ENCODE peak calls at places on chromosome 14, in five cellular contexts. P is CD8-positive, alpha-beta memory T cell; O is IMR-90; V is naive thymus-derived CD4-positive, alpha-beta T cell; W is neural progenitor cell. I is an unnamed sample.

GRCh38 chr14:24426912-24427536 is 2.4 kb downstream of the CBLN3 start:
- DNase-seq in P (no peak), O (no peak), V (no peak), W (no peak), I (no peak)

GRCh38 chr14:67881225-67881624 is 61.6 kb downstream of the RAD51B start:
- DNase-seq in P (no peak), O (no peak), V (no peak), W (no peak), I (no peak)

GRCh38 chr14:58747181-58747580 is 109.4 kb downstream of the DACT1 start:
- DNase-seq in P (no peak), O (peak), V (no peak), W (no peak), I (no peak)

GRCh38 chr14:92516344-92516965 is 2.9 kb downstream of the RIN3 start:
- DNase-seq in P (no peak), O (no peak), V (no peak), W (no peak), I (no peak)

GRCh38 chr14:80434574-80435321 is 223.4 kb upstream of the DIO2 start:
- DNase-seq in P (no peak), O (peak), V (no peak), W (no peak), I (no peak)

GRCh38 chr14:47262801-47263200 is 412.6 kb downstream of the MDGA2 start:
- DNase-seq in P (no peak), O (no peak), V (no peak), W (no peak), I (no peak)

GRCh38 chr14:101108579-101109346 is 205.2 kb upstream of the RTL1 start:
- DNase-seq in P (no peak), O (no peak), V (no peak), W (no peak), I (no peak)

GRCh38 chr14:69711471-69712216 is 55.3 kb upstream of the SRSF5 start:
- DNase-seq in P (no peak), O (no peak), V (no peak), W (no peak), I (no peak)

GRCh38 chr14:99603471-99603933 is 505 bp downstream of the CCDC85C start:
- DNase-seq in P (peak), O (peak), V (peak), W (peak), I (peak)

GRCh38 chr14:63237791-63238190 is 33.5 kb downstream of the RHOJ start:
- DNase-seq in P (no peak), O (no peak), V (no peak), W (no peak), I (no peak)

GRCh38 chr14:32722631-32723183 is 216.0 kb upstream of the NPAS3 start:
- DNase-seq in P (no peak), O (no peak), V (no peak), W (no peak), I (no peak)

GRCh38 chr14:95063391-95063790 is 93.9 kb downstream of the DICER1 start:
- DNase-seq in P (no peak), O (no peak), V (no peak), W (no peak), I (no peak)

GRCh38 chr14:85288041-85288440 is 241.9 kb upstream of the FLRT2 start:
- DNase-seq in P (no peak), O (no peak), V (no peak), W (no peak), I (no peak)

GRCh38 chr14:69363055-69363454 is 35.0 kb downstream of the ERH start:
- DNase-seq in P (no peak), O (peak), V (no peak), W (peak), I (no peak)

GRCh38 chr14:75454963-75455546 is 27.2 kb downstream of the JDP2 start:
- DNase-seq in P (no peak), O (peak), V (no peak), W (no peak), I (no peak)

GRCh38 chr14:73759714-73760597 is 45.8 kb upstream of the PNMA1 start:
- DNase-seq in P (peak), O (peak), V (peak), W (peak), I (peak)

GRCh38 chr14:69059658-69060648 is 80.9 kb upstream of the ACTN1 start:
- DNase-seq in P (no peak), O (peak), V (no peak), W (no peak), I (no peak)

GRCh38 chr14:80215756-80216581 is 4.7 kb upstream of the DIO2 start:
- DNase-seq in P (no peak), O (peak), V (no peak), W (peak), I (no peak)

GRCh38 chr14:69131176-69131575 is 21.7 kb downstream of the DCAF5 start:
- DNase-seq in P (no peak), O (no peak), V (no peak), W (peak), I (no peak)

GRCh38 chr14:51382506-51382905 is 142.5 kb downstream of the TMX1 start:
- DNase-seq in P (no peak), O (no peak), V (no peak), W (no peak), I (no peak)

GRCh38 chr14:78162202-78162601 is 8.0 kb upstream of the NRXN3 start:
- DNase-seq in P (no peak), O (no peak), V (no peak), W (no peak), I (no peak)

GRCh38 chr14:71165121-71165574 is 257.9 kb downstream of the PCNX1 start:
- DNase-seq in P (no peak), O (peak), V (no peak), W (no peak), I (no peak)

GRCh38 chr14:67512463-67513134 is 20.5 kb upstream of the PLEKHH1 start:
- DNase-seq in P (no peak), O (no peak), V (no peak), W (no peak), I (no peak)

GRCh38 chr14:103867020-103867419 is 19.6 kb upstream of the PPP1R13B start:
- DNase-seq in P (no peak), O (no peak), V (no peak), W (no peak), I (no peak)

GRCh38 chr14:103868242-103868897 is 21.0 kb upstream of the PPP1R13B start:
- DNase-seq in P (no peak), O (no peak), V (no peak), W (no peak), I (no peak)

GRCh38 chr14:103869406-103870143 is 22.2 kb upstream of the PPP1R13B start:
- DNase-seq in P (no peak), O (no peak), V (no peak), W (no peak), I (no peak)

GRCh38 chr14:103870144-103870876 is 22.9 kb upstream of the PPP1R13B start:
- DNase-seq in P (no peak), O (no peak), V (no peak), W (no peak), I (no peak)

DNA sequence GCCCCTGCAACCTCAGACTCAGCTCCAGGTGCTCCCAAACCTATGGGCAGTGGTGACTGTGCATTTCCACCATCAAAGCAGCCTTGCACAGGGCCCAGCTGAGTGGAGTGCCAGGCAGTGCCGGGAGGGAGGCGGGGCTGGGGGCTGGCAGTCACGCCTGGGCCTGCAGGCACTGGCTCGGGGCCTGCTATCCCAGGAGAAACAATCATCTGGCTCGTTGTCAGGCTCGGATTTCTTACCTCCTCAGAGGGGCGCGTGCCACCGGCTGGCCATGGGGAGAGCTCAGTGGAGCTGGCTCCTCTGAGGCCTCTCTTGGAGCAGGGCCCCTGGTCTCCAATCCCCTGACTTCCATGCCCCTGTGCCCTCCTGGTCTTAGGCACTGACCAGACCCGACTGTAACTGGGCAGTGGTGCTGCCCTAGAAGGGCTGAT is 20.2 kb upstream of the PPP1R13B start:
- DNase-seq in P (no peak), O (no peak), V (no peak), W (no peak), I (no peak)
- H3K27ac ChIP-seq in P (no peak), O (no peak), V (no peak), W (no peak), I (no peak)

GRCh38 chr14:54654600-54654999 is 87.7 kb downstream of the SAMD4A start:
- DNase-seq in P (no peak), O (no peak), V (no peak), W (no peak), I (no peak)
- H3K27ac ChIP-seq in P (no peak), O (no peak), V (no peak), W (no peak), I (no peak)

GRCh38 chr14:34461334-34462131 is 507 bp downstream of the SPTSSA start:
- DNase-seq in P (peak), O (peak), V (peak), W (peak), I (peak)
- H3K27ac ChIP-seq in P (peak), O (peak), V (peak), W (peak), I (peak)

DNA sequence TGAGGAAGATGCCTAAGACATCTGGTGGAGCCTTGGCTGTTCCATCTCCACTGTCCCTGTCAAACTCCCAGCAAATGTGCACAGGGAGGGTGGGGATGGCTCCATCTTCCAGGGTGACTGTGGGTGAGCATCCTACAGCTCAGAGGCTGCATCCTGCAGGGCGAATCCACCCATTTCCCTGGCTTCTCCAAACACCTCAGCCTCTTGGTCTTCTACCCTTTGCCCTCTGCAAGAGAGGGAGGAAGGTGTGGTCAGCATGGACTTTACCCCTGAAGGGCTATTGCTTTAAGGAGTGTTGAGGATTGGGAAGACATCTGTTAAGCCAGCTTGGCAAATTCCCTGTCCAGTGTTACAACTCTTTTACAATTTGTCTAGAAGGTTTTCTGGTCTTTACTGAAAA is 23.1 kb upstream of the DGLUCY start:
- DNase-seq in P (no peak), O (no peak), V (no peak), W (no peak), I (no peak)
- H3K27ac ChIP-seq in P (no peak), O (no peak), V (no peak), W (no peak), I (no peak)

GRCh38 chr14:103654619-103655018 is 25.6 kb downstream of the KLC1 start:
- DNase-seq in P (no peak), O (no peak), V (no peak), W (no peak), I (no peak)
- H3K27ac ChIP-seq in P (no peak), O (no peak), V (no peak), W (no peak), I (no peak)

GRCh38 chr14:91305650-91306431 is 61.3 kb upstream of the GPR68 start:
- DNase-seq in P (no peak), O (no peak), V (no peak), W (no peak), I (no peak)

GRCh38 chr14:91300957-91301356 is 56.5 kb upstream of the GPR68 start:
- DNase-seq in P (no peak), O (no peak), V (no peak), W (no peak), I (no peak)

GRCh38 chr14:91303924-91304229 is 59.4 kb upstream of the GPR68 start:
- DNase-seq in P (no peak), O (no peak), V (no peak), W (no peak), I (no peak)

GRCh38 chr14:91302391-91302790 is 57.9 kb upstream of the GPR68 start:
- DNase-seq in P (no peak), O (no peak), V (no peak), W (no peak), I (no peak)

DNA sequence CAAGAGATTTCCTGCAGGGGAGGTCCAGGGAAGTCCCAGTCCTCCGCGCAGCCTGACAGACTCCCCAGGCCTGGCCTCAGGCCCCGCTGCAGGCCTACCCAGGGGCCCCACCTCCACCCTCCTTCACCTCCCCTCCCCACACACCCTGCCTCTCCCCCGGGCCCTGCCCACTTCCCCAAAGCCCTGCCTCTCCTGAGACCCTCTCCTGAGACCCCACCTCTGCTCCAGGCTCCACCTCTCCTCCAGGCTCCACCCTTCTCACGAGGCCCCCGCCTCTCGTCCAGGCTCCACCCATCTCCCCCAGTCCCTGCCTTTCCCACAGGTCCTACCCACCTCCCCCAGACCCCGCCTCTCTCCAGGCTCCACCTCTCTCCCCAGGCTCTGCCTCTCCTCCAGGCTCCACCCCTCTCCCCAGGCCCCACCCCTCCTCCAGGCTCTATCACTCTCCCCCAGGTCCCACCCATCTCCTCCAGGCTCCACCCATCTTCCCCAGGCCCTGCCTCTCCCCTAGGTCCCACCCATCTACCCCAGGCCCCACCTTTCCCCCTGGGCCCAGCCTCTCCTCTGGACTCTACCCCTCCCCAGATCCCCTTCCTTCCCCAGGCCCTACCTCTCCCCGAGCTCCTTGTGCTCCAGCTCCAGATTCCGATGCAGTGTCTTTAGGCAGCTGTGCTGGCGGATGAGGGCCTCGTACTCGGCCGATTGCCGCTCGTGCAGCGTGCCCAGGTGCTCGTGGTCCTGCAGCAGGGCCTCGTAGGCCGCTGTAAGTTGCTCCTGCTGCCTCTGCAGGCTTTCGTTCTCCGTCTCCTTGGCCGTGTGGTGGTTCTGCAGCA is 58.8 kb upstream of the GPR68 start:
- DNase-seq in P (peak), O (no peak), V (no peak), W (peak), I (no peak)
- H3K27ac ChIP-seq in P (no peak), O (no peak), V (peak), W (peak), I (no peak)

GRCh38 chr14:89466939-89467338 is 49.9 kb upstream of the FOXN3 start:
- DNase-seq in P (no peak), O (peak), V (no peak), W (no peak), I (no peak)
- H3K27ac ChIP-seq in P (no peak), O (no peak), V (no peak), W (no peak), I (peak)

DNA sequence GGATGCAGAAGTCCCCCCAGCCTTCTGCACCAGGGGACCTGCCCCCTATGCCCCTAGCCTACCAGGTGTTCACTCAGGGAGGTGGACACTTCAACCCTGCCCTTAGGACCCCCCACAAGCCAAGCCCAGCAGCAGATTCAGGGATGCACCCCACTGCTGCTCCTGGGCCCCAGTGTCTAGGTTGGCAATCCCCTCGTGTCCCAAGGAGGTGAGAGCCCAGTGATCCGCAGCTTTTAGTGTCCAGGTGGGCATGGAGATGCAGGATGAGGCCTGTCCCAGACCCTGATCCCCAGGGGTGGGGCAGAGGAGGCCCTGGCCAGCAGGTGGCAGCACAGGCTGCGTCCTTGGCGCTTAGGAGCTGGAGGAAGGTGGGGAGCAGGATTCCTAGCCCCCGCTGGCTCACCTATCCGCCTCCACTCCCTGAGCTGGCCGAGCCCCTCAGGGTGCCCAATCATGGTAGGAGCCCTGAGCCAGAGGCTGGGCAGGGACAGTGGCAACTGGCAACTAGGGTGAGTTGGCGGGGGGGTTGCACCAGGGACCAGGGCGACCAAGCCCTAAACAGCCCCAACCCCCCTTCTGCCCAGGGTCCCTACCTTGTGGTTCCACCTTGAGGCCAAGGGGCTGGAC is 4.1 kb downstream of the CKB start:
- DNase-seq in P (peak), O (peak), V (peak), W (peak), I (peak)
- H3K27ac ChIP-seq in P (peak), O (no peak), V (no peak), W (no peak), I (no peak)